ENCODE peak calls at places on chromosomes 1 and 21, in four cellular contexts. One of them, this sample, is unnamed.

GRCh38 chr1:60904079-60904852 is 178.1 kb upstream of the NFIA start:
- DNase-seq in HCT116: no peak
- DNase-seq in K562: no peak
- DNase-seq in HepG2: no peak
- DNase-seq in this sample: no peak

GRCh38 chr21:22575165-22575584 is 1577.0 kb downstream of the NCAM2 start:
- DNase-seq in HCT116: no peak
- DNase-seq in K562: peak
- DNase-seq in HepG2: no peak
- DNase-seq in this sample: peak

GRCh38 chr1:75908717-75909152 is 23.5 kb downstream of the ASB17 start:
- DNase-seq in HCT116: peak
- DNase-seq in K562: no peak
- DNase-seq in HepG2: peak
- DNase-seq in this sample: peak

GRCh38 chr1:1625404-1625775 is 6.6 kb upstream of the MMP23B start:
- DNase-seq in HCT116: no peak
- DNase-seq in K562: no peak
- DNase-seq in HepG2: no peak
- DNase-seq in this sample: no peak

GRCh38 chr1:154182342-154183044 is 9.4 kb downstream of the TPM3 start:
- DNase-seq in HCT116: peak
- DNase-seq in K562: peak
- DNase-seq in HepG2: peak
- DNase-seq in this sample: peak

GRCh38 chr1:164577291-164577690 is 18.3 kb downstream of the PBX1 start:
- DNase-seq in HCT116: no peak
- DNase-seq in K562: no peak
- DNase-seq in HepG2: no peak
- DNase-seq in this sample: no peak

GRCh38 chr1:24379733-24380315 is 33.8 kb downstream of the STPG1 start:
- DNase-seq in HCT116: no peak
- DNase-seq in K562: no peak
- DNase-seq in HepG2: no peak
- DNase-seq in this sample: no peak

GRCh38 chr1:94014635-94015488 is 105.6 kb upstream of the GCLM start:
- DNase-seq in HCT116: no peak
- DNase-seq in K562: no peak
- DNase-seq in HepG2: no peak
- DNase-seq in this sample: no peak

GRCh38 chr1:3186526-3186921 is 117.5 kb downstream of the PRDM16 start:
- DNase-seq in HCT116: no peak
- DNase-seq in K562: no peak
- DNase-seq in HepG2: no peak
- DNase-seq in this sample: no peak

GRCh38 chr1:22618056-22618455 is 18.4 kb upstream of the C1QA start:
- DNase-seq in HCT116: no peak
- DNase-seq in K562: no peak
- DNase-seq in HepG2: no peak
- DNase-seq in this sample: no peak

GRCh38 chr21:39082656-39083376 is 100.4 kb downstream of the PSMG1 start:
- DNase-seq in HCT116: peak
- DNase-seq in K562: peak
- DNase-seq in HepG2: peak
- DNase-seq in this sample: no peak

GRCh38 chr1:183159960-183160359 is 26.1 kb upstream of the LAMC2 start:
- DNase-seq in HCT116: peak
- DNase-seq in K562: peak
- DNase-seq in HepG2: no peak
- DNase-seq in this sample: no peak

GRCh38 chr1:87968259-87968955 is 639.7 kb downstream of the LMO4 start:
- DNase-seq in HCT116: no peak
- DNase-seq in K562: no peak
- DNase-seq in HepG2: no peak
- DNase-seq in this sample: no peak
- TF ChIP-seq ELF1 in HCT116: no peak
- TF ChIP-seq ELF1 in K562: no peak
- TF ChIP-seq ELF1 in HepG2: no peak
- TF ChIP-seq ELF1 in this sample: no peak

GRCh38 chr1:11730429-11730861 is 5.5 kb upstream of the AGTRAP start:
- DNase-seq in HCT116: no peak
- DNase-seq in K562: no peak
- DNase-seq in HepG2: no peak
- DNase-seq in this sample: no peak

GRCh38 chr1:11731719-11732283 is 4.1 kb upstream of the AGTRAP start:
- DNase-seq in HCT116: no peak
- DNase-seq in K562: peak
- DNase-seq in HepG2: peak
- DNase-seq in this sample: no peak

GRCh38 chr1:11728126-11728806 is 7.7 kb upstream of the AGTRAP start:
- DNase-seq in HCT116: no peak
- DNase-seq in K562: no peak
- DNase-seq in HepG2: no peak
- DNase-seq in this sample: no peak

GRCh38 chr1:11729155-11729497 is 6.8 kb upstream of the AGTRAP start:
- DNase-seq in HCT116: no peak
- DNase-seq in K562: no peak
- DNase-seq in HepG2: no peak
- DNase-seq in this sample: no peak

GRCh38 chr1:11729498-11730428 is 6.2 kb upstream of the AGTRAP start:
- DNase-seq in HCT116: no peak
- DNase-seq in K562: peak
- DNase-seq in HepG2: peak
- DNase-seq in this sample: no peak
- H3K4me2 ChIP-seq in HCT116: no peak
- H3K4me2 ChIP-seq in K562: peak
- H3K4me2 ChIP-seq in HepG2: peak
- H3K4me2 ChIP-seq in this sample: no peak

GRCh38 chr1:48667782-48668181 is 108.9 kb downstream of the BEND5 start:
- DNase-seq in HCT116: no peak
- DNase-seq in K562: no peak
- DNase-seq in HepG2: no peak
- DNase-seq in this sample: no peak

GRCh38 chr1:48657413-48657812 is 119.3 kb downstream of the BEND5 start:
- DNase-seq in HCT116: no peak
- DNase-seq in K562: no peak
- DNase-seq in HepG2: no peak
- DNase-seq in this sample: no peak

GRCh38 chr1:48665743-48666142 is 110.9 kb downstream of the BEND5 start:
- DNase-seq in HCT116: no peak
- DNase-seq in K562: no peak
- DNase-seq in HepG2: no peak
- DNase-seq in this sample: no peak

DNA sequence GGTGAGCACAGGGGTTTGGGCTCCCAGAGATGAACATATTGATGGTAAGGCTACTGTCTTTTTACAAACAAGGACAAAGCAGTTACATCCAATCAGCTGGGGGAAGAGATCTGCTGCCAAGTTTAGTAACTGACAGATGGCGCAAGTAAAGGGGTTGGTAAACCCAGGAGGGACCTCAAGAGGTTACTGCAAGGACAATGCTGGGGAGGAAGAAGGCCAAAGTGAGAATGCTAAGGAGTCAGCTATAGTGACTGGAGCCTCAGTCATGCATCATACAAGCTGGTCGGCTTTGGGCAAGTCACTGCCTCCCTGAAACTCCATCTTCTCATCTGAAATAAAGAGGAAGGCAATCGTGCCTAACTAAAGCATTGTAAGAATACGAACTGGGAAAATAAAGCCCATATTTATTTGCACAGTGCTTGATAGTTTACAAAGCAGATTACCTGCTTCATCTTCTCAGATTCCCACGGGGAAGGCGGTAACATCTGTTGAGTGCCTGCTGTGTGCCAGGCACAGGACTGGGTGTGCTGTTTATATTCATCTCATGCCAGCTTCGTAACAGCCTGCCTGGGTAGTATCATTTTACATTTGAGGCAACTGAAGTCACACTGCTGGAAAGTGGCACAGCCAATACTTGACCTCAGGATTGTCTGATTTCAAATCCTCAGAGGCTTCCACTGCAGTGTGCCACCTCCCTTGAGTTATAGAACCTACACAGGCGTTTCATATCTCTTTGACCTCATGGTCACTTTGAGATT is 114.8 kb downstream of the BEND5 start:
- DNase-seq in HCT116: no peak
- DNase-seq in K562: no peak
- DNase-seq in HepG2: no peak
- DNase-seq in this sample: no peak
- TF ChIP-seq ELF1 in HCT116: no peak
- TF ChIP-seq ELF1 in K562: no peak
- TF ChIP-seq ELF1 in HepG2: no peak
- TF ChIP-seq ELF1 in this sample: no peak

GRCh38 chr1:215923129-215923824 is 356.2 kb downstream of the KCTD3 start:
- DNase-seq in HCT116: no peak
- DNase-seq in K562: no peak
- DNase-seq in HepG2: no peak
- DNase-seq in this sample: no peak
- H3K4me2 ChIP-seq in HCT116: no peak
- H3K4me2 ChIP-seq in K562: no peak
- H3K4me2 ChIP-seq in HepG2: no peak
- H3K4me2 ChIP-seq in this sample: no peak

GRCh38 chr1:19488136-19488535 is 2.8 kb upstream of the CAPZB start:
- DNase-seq in HCT116: no peak
- DNase-seq in K562: no peak
- DNase-seq in HepG2: no peak
- DNase-seq in this sample: no peak
- TF ChIP-seq ELF1 in HCT116: no peak
- TF ChIP-seq ELF1 in K562: no peak
- TF ChIP-seq ELF1 in HepG2: no peak
- TF ChIP-seq ELF1 in this sample: no peak

GRCh38 chr1:52662645-52663313 is 29.8 kb downstream of the SHISAL2A start:
- DNase-seq in HCT116: peak
- DNase-seq in K562: no peak
- DNase-seq in HepG2: peak
- DNase-seq in this sample: peak
- H3K4me2 ChIP-seq in HCT116: no peak
- H3K4me2 ChIP-seq in K562: no peak
- H3K4me2 ChIP-seq in HepG2: peak
- H3K4me2 ChIP-seq in this sample: no peak

GRCh38 chr1:67700692-67701410 is 15.8 kb downstream of the GADD45A start:
- DNase-seq in HCT116: peak
- DNase-seq in K562: peak
- DNase-seq in HepG2: peak
- DNase-seq in this sample: peak
- TF ChIP-seq ELF1 in HCT116: no peak
- TF ChIP-seq ELF1 in K562: no peak
- TF ChIP-seq ELF1 in HepG2: peak
- TF ChIP-seq ELF1 in this sample: no peak

DNA sequence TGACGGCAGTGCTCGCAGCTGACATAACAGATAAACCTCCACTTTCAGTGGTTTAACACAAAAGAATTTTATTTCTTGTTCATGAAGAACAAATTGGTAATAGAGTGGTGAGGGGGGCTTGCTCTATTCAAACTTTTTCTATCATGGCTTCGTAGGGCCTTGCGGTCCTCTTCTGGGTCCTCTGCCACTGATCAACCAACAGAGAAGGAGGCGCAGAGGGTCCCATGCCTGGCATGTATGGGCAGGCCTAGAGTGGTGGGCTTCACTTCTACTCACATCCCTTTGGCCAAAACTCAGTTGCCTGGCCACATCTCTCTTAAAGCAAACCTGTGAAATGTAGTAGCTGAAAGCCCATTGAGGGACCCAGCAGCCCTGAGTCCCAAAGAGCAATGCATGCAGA is 460.5 kb downstream of the SIPA1L2 start:
- DNase-seq in HCT116: no peak
- DNase-seq in K562: no peak
- DNase-seq in HepG2: no peak
- DNase-seq in this sample: no peak
- H3K4me2 ChIP-seq in HCT116: no peak
- H3K4me2 ChIP-seq in K562: no peak
- H3K4me2 ChIP-seq in HepG2: no peak
- H3K4me2 ChIP-seq in this sample: no peak

DNA sequence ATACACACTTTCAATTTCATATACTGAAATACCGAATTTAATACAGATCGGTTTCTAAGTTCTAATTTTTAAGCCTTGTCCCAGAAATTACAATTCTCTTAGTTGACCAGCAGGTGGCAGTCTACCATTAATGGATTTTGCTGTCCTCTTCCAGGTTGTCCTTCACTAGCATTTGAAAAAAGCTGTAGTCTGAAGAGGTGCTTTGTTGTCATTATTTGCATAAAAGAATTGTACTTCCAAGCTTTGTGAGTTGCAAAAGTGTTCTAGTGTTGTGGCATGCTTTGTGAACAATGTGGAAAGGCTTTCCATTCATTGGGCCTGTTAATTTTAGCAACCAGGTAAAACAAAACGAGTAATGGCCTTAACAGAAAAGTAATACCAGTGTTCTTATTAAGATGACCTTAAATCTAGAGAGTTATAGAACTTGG is 193.6 kb downstream of the RPS6KC1 start:
- DNase-seq in HCT116: peak
- DNase-seq in K562: peak
- DNase-seq in HepG2: peak
- DNase-seq in this sample: peak
- TF ChIP-seq ELF1 in HCT116: no peak
- TF ChIP-seq ELF1 in K562: no peak
- TF ChIP-seq ELF1 in HepG2: no peak
- TF ChIP-seq ELF1 in this sample: no peak

This sample was measured in SK-N-SH.